ENCODE peak calls at places on chromosomes 16 and 17, in seven cellular contexts. V is upper lobe of right lung; M is CD8-positive, alpha-beta T cell; N is progenitor cell of endocrine pancreas; W is gastrocnemius medialis; Q is choroid plexus epithelial cell; X is type B pancreatic cell. H is an unnamed sample.

GRCh38 chr16:14187517-14188338 is 116.6 kb downstream of the MRTFB start:
- DNase-seq in V (no peak), M (no peak), N (no peak), W (no peak), Q (no peak), X (no peak), H (no peak)

GRCh38 chr16:83994087-83994486 is 26.0 kb downstream of the NECAB2 start:
- DNase-seq in V (peak), M (no peak), N (no peak), W (no peak), Q (peak), X (no peak), H (no peak)

GRCh38 chr17:49886036-49886435 is 38.2 kb upstream of the TAC4 start:
- DNase-seq in V (no peak), M (no peak), N (no peak), W (no peak), Q (no peak), X (no peak), H (no peak)

GRCh38 chr16:24151482-24151939 is 104.6 kb upstream of the CACNG3 start:
- DNase-seq in V (no peak), M (peak), N (no peak), W (no peak), Q (no peak), X (no peak), H (no peak)

GRCh38 chr16:70750893-70751467 is 50.0 kb downstream of the VAC14 start:
- DNase-seq in V (peak), M (no peak), N (no peak), W (peak), Q (peak), X (no peak), H (no peak)

GRCh38 chr16:23801387-23801786 is 34.4 kb upstream of the PRKCB start:
- DNase-seq in V (peak), M (peak), N (peak), W (peak), Q (peak), X (peak), H (peak)

GRCh38 chr17:66898536-66898935 is 63.6 kb downstream of the CACNG5 start:
- DNase-seq in V (no peak), M (no peak), N (no peak), W (no peak), Q (no peak), X (no peak), H (no peak)

GRCh38 chr16:86343733-86344585 is 166.4 kb upstream of the FOXF1 start:
- DNase-seq in V (no peak), M (no peak), N (no peak), W (no peak), Q (peak), X (no peak), H (no peak)

GRCh38 chr17:48589060-48589830 is 796 bp downstream of the HOXB3 start:
- DNase-seq in V (no peak), M (no peak), N (no peak), W (no peak), Q (no peak), X (no peak), H (no peak)

GRCh38 chr16:3980311-3981111 is 100.0 kb upstream of the CREBBP start:
- DNase-seq in V (no peak), M (no peak), N (no peak), W (no peak), Q (peak), X (no peak), H (no peak)

GRCh38 chr17:39151680-39152058 is 232 bp upstream of the PLXDC1 start:
- DNase-seq in V (peak), M (no peak), N (no peak), W (no peak), Q (no peak), X (no peak), H (no peak)

GRCh38 chr17:39155654-39156053 is 4.2 kb upstream of the PLXDC1 start:
- DNase-seq in V (no peak), M (no peak), N (no peak), W (no peak), Q (no peak), X (no peak), H (no peak)

GRCh38 chr17:39150795-39151679 is at the start of gene PLXDC1:
- DNase-seq in V (peak), M (no peak), N (peak), W (no peak), Q (no peak), X (no peak), H (no peak)

GRCh38 chr17:39152134-39152884 is 872 bp upstream of the PLXDC1 start:
- DNase-seq in V (no peak), M (no peak), N (no peak), W (no peak), Q (no peak), X (no peak), H (no peak)

DNA sequence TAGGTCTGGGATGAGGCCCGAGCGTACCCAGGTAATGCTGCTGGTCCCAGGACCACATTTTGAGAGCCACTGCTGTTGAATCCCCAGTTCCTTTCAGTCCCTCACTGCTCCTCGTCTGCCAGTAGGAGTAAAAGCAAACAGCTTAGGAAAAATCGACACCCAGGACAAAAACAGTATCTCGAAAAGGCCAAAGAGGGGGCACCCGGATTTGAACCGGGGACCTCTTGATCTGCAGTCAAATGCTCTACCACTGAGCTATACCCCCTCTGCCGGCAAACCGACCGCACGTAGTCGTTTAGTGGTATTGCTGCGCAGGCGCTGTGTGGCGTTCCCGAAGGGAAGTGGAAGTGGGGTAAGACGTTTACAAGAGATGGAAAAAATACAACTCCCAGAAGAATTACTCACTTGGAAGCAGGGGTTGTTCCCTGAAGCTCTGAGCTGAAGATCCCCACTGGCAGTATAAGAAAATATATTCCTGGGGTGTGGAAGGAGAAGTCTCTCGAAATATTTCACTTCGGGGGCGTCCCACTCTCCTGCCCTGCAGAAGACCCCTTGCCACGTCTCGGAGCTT is 2.2 kb upstream of the PLXDC1 start:
- DNase-seq in V (peak), M (peak), N (peak), W (peak), Q (peak), X (peak), H (peak)
- TF ChIP-seq CTCF in V (no peak), M (no peak), N (no peak), W (no peak), Q (peak), X (no peak), H (peak)

GRCh38 chr16:10866196-10866976 is 10.6 kb upstream of the CIITA start:
- DNase-seq in V (no peak), M (no peak), N (no peak), W (no peak), Q (no peak), X (no peak), H (no peak)
- TF ChIP-seq CTCF in V (no peak), M (no peak), N (no peak), W (no peak), Q (no peak), X (no peak), H (no peak)

DNA sequence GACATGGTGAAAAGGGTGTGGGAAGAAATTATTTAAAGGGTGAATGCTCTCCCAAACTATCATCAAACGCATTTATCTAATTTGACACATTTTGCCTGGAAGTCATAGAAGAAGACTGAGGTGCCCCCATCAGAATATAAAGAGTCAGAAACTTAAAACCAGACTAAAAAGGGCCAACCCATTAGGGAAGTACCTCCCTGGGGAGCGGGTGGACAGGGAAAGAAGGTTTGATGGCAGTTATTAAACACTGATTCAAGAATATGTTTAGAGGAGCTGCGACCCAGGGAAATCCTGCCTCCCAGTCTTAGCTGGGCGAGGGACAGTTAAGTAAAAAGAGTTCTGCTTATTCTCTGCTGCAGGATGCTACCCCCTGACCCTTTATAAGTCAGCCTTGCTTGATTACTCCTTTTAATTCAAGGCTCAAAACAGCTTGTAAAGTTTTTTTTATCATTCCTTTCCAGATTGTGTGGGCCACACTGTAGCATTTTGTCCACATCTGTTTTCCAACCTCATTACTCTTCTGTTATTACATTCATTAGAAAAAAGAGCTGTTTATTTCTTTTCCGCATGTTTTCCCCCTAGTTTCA is 138.5 kb upstream of the TBX2 start:
- DNase-seq in V (no peak), M (no peak), N (no peak), W (no peak), Q (no peak), X (no peak), H (no peak)
- TF ChIP-seq CTCF in V (no peak), M (no peak), N (no peak), W (no peak), Q (no peak), X (no peak), H (no peak)

GRCh38 chr16:79589495-79590134 is 10.9 kb downstream of the MAF start:
- DNase-seq in V (no peak), M (no peak), N (no peak), W (no peak), Q (no peak), X (no peak), H (no peak)
- TF ChIP-seq CTCF in V (peak), M (no peak), N (no peak), W (no peak), Q (no peak), X (no peak), H (no peak)

DNA sequence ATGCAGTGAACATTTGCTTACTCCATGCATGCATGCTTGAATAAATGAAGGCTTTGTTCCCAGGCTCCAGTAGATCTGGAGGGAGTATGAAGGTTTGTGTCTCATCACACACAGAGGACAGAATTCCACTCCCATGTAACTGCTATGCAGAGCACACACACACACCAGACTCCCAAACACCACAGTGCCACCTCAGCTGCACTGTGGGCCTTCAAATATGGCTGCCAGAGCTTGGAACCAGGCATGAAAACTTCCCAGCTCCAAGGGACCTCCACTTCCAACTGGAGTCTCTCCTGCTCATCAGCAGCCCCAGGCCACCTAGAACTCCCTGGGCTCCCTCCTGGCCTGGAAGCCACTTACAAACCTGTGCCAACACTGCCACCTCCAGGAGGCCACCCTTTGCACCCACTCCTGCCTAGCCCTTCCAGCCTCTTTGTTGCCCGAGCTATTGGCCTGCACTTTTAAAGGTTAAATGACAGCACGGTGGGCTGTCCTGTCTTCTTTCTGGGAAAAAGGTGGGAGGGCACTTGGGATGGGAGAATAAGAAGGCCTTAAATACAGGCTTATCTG is 151.2 kb downstream of the ZNF423 start:
- DNase-seq in V (no peak), M (no peak), N (no peak), W (no peak), Q (peak), X (no peak), H (no peak)
- TF ChIP-seq CTCF in V (no peak), M (no peak), N (no peak), W (no peak), Q (peak), X (no peak), H (no peak)

H was measured in neural crest cell.